ENCODE peak calls at places on chromosome 2, in seven cellular contexts. O is SK-N-SH, Q is HepG2, P is HCT116, K is GM12878, G is H1, T is K562. S is an unnamed sample.
A peak's percentile ranks its signal among the peaks of the same experiment; 100 is the strongest.

GRCh38 chr2:96503637-96504243 is 1.4 kb downstream of the NEURL3 start:
- DNase-seq in O (no peak), Q (no peak), P (no peak), K (no peak), G (peak; percentile 41), T (no peak), S (no peak)

GRCh38 chr2:138665932-138666331 is 114.3 kb downstream of the NXPH2 start:
- DNase-seq in O (no peak), Q (no peak), P (no peak), K (no peak), G (no peak), T (no peak), S (no peak)

GRCh38 chr2:202609381-202610145 is 25.2 kb upstream of the FAM117B start:
- DNase-seq in O (no peak), Q (no peak), P (no peak), K (peak; percentile 90), G (no peak), T (no peak), S (no peak)

GRCh38 chr2:144431384-144431783 is 88.5 kb downstream of the ZEB2 start:
- DNase-seq in O (no peak), Q (no peak), P (no peak), K (no peak), G (no peak), T (no peak), S (no peak)

GRCh38 chr2:235723371-235723770 is 229.5 kb downstream of the AGAP1 start:
- DNase-seq in O (no peak), Q (no peak), P (no peak), K (no peak), G (no peak), T (no peak), S (no peak)

GRCh38 chr2:42929985-42930581 is 137.7 kb upstream of the HAAO start:
- DNase-seq in O (no peak), Q (peak; percentile 58), P (no peak), K (no peak), G (no peak), T (no peak), S (peak; percentile 31)

GRCh38 chr2:128637481-128638155 is 318.9 kb upstream of the HS6ST1 start:
- DNase-seq in O (no peak), Q (no peak), P (no peak), K (no peak), G (peak; percentile 33), T (no peak), S (no peak)

GRCh38 chr2:64111426-64111825 is 32.8 kb downstream of the PELI1 start:
- DNase-seq in O (no peak), Q (no peak), P (no peak), K (no peak), G (no peak), T (no peak), S (no peak)

GRCh38 chr2:135245055-135245454 is 193.0 kb downstream of the RAB3GAP1 start:
- DNase-seq in O (no peak), Q (peak; percentile 16), P (peak; percentile 51), K (no peak), G (no peak), T (peak; percentile 32), S (no peak)

DNA sequence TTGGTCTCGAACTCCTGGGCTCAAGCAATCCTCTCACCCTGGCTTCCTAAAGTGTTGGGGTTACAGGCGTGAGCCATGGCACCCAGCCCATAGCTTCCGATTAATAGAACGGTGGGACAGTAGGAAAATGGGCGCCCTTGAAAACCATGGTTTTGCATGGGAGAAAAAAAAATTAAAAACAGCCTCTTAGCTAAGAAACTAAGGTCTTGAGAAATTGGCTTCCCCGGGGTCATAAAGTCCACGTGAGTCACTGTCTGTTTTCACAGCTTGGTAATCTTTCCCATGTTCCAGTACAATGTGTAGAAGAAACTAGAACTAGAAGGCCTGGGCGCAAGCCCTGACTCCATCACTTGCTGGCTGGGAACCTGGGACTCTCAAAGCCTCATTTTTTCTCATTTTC is 20.7 kb downstream of the B3GNT2 start:
- DNase-seq in O (no peak), Q (peak; percentile 55), P (no peak), K (no peak), G (no peak), T (peak; percentile 26), S (no peak)
- TF ChIP-seq JUND in O (no peak), Q (no peak), P (no peak), K (no peak), G (no peak), T (no peak), S (no peak)

GRCh38 chr2:55880416-55881143 is 43.0 kb downstream of the EFEMP1 start:
- DNase-seq in O (no peak), Q (no peak), P (no peak), K (no peak), G (no peak), T (no peak), S (no peak)

GRCh38 chr2:55885129-55885943 is 38.2 kb downstream of the EFEMP1 start:
- DNase-seq in O (no peak), Q (no peak), P (peak; percentile 24), K (no peak), G (no peak), T (peak; percentile 12), S (no peak)

GRCh38 chr2:55885944-55886281 is 37.7 kb downstream of the EFEMP1 start:
- DNase-seq in O (no peak), Q (no peak), P (no peak), K (no peak), G (no peak), T (no peak), S (no peak)

GRCh38 chr2:55883829-55884228 is 39.8 kb downstream of the EFEMP1 start:
- DNase-seq in O (no peak), Q (no peak), P (no peak), K (no peak), G (no peak), T (no peak), S (no peak)

GRCh38 chr2:55883339-55883738 is 40.2 kb downstream of the EFEMP1 start:
- DNase-seq in O (no peak), Q (no peak), P (no peak), K (no peak), G (no peak), T (no peak), S (no peak)
- TF ChIP-seq JUND in O (no peak), Q (no peak), P (no peak), K (no peak), G (no peak), T (no peak), S (no peak)

GRCh38 chr2:205903549-205904129 is 182.3 kb downstream of the INO80D start:
- DNase-seq in O (peak; percentile 57), Q (peak; percentile 79), P (peak; percentile 51), K (no peak), G (no peak), T (peak; percentile 67), S (no peak)
- TF ChIP-seq JUND in O (no peak), Q (peak; percentile 27), P (no peak), K (no peak), G (no peak), T (no peak), S (no peak)

GRCh38 chr2:223601932-223602676 is at the start of gene SCG2:
- DNase-seq in O (peak; percentile 80), Q (peak; percentile 42), P (peak; percentile 59), K (no peak), G (peak; percentile 71), T (peak; percentile 51), S (peak; percentile 71)

GRCh38 chr2:223604231-223604630 is 2.1 kb upstream of the SCG2 start:
- DNase-seq in O (no peak), Q (no peak), P (no peak), K (no peak), G (no peak), T (no peak), S (no peak)

GRCh38 chr2:223599646-223600009 is 2.5 kb downstream of the SCG2 start:
- DNase-seq in O (no peak), Q (no peak), P (no peak), K (no peak), G (no peak), T (no peak), S (no peak)

GRCh38 chr2:223600056-223600455 is 2.1 kb downstream of the SCG2 start:
- DNase-seq in O (no peak), Q (no peak), P (no peak), K (no peak), G (no peak), T (no peak), S (no peak)

DNA sequence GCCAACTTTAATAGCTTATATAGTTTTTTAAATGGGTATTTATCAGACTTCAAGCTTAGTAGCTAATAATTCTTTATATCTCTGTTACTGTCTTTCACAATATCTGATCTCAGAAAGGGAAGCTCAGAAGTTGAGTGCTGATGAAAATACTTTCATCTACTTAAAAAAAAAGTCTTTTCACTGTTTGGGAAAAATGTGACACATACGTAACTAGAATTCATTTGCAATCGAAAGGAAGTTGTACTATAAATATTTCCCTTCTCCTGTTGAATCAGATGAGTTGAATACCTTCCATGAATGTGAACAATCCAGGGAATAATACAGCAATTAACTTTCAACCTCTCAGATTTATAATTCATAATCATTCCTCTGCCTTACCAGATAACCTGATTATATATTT is 811 bp upstream of the SCG2 start:
- DNase-seq in O (no peak), Q (no peak), P (no peak), K (no peak), G (no peak), T (no peak), S (no peak)
- TF ChIP-seq JUND in O (no peak), Q (no peak), P (no peak), K (no peak), G (no peak), T (no peak), S (no peak)

GRCh38 chr2:236748385-236748784 is 178.8 kb downstream of the ACKR3 start:
- DNase-seq in O (no peak), Q (no peak), P (no peak), K (no peak), G (no peak), T (no peak), S (no peak)

GRCh38 chr2:236747925-236748324 is 178.3 kb downstream of the ACKR3 start:
- DNase-seq in O (no peak), Q (no peak), P (no peak), K (no peak), G (no peak), T (no peak), S (no peak)

GRCh38 chr2:236747426-236747825 is 177.8 kb downstream of the ACKR3 start:
- DNase-seq in O (no peak), Q (no peak), P (no peak), K (no peak), G (no peak), T (no peak), S (no peak)

GRCh38 chr2:236749346-236749745 is 179.7 kb downstream of the ACKR3 start:
- DNase-seq in O (no peak), Q (no peak), P (no peak), K (no peak), G (no peak), T (no peak), S (no peak)

GRCh38 chr2:236748801-236749200 is 179.2 kb downstream of the ACKR3 start:
- DNase-seq in O (no peak), Q (no peak), P (no peak), K (no peak), G (no peak), T (no peak), S (no peak)
- TF ChIP-seq JUND in O (no peak), Q (no peak), P (no peak), K (no peak), G (no peak), T (no peak), S (no peak)

GRCh38 chr2:108834620-108835019 is 48.0 kb downstream of the CCDC138 start:
- DNase-seq in O (no peak), Q (no peak), P (no peak), K (no peak), G (no peak), T (no peak), S (no peak)
- TF ChIP-seq JUND in O (no peak), Q (no peak), P (no peak), K (no peak), G (no peak), T (no peak), S (no peak)

GRCh38 chr2:232688201-232688600 is 8.9 kb upstream of the GIGYF2 start:
- DNase-seq in O (no peak), Q (no peak), P (no peak), K (no peak), G (no peak), T (no peak), S (no peak)
- TF ChIP-seq JUND in O (no peak), Q (no peak), P (no peak), K (no peak), G (no peak), T (no peak), S (no peak)

S was measured in T47D.